ENCODE peak calls at places on chromosomes 11 and 22, in nine cellular contexts. C is Karpas-422, G is aorta, T is GM23248, U is lower lobe of right lung, X is BE2C, N is HAP-1, R is osteoblast, W is breast epithelium. E is an unnamed sample. For H3K4me1 and H3K27me3, the result is how much of the 10 kb centered on the place peaks cover.

GRCh38 chr22:30837531-30837930 is 131.0 kb downstream of the MORC2 start:
- DNase-seq in C (no peak), G (no peak), W (no peak), T (no peak), N (no peak), U (no peak), R (peak), X (no peak), E (no peak)

GRCh38 chr22:31036671-31037550 is 44.2 kb upstream of the SMTN start:
- DNase-seq in G (peak), U (no peak), N (no peak), X (peak), R (peak), C (no peak), T (peak), W (no peak), E (peak)

GRCh38 chr11:115941481-115941993 is 437.3 kb upstream of the CADM1 start:
- DNase-seq in U (peak), G (no peak), R (no peak), X (no peak), C (no peak), N (no peak), T (no peak), W (no peak), E (no peak)

GRCh38 chr22:41216984-41217383 is 11.9 kb downstream of the L3MBTL2 start:
- DNase-seq in W (no peak), R (peak), T (peak), C (no peak), U (no peak), X (peak), N (no peak), G (no peak), E (no peak)

GRCh38 chr22:45987462-45987861 is 10.5 kb upstream of the WNT7B start:
- DNase-seq in W (no peak), G (no peak), R (no peak), C (no peak), T (no peak), X (no peak), N (no peak), U (no peak), E (no peak)

GRCh38 chr11:123122341-123122740 is 60.4 kb upstream of the HSPA8 start:
- DNase-seq in W (no peak), C (no peak), U (no peak), X (peak), R (peak), G (no peak), N (no peak), T (peak), E (no peak)

GRCh38 chr11:101446238-101446637 is 137.6 kb downstream of the TRPC6 start:
- DNase-seq in N (no peak), X (no peak), C (no peak), U (no peak), G (no peak), T (peak), W (no peak), R (peak), E (no peak)

GRCh38 chr11:96279018-96279417 is 64.0 kb downstream of the MAML2 start:
- DNase-seq in X (no peak), U (no peak), T (no peak), C (no peak), G (no peak), N (no peak), W (no peak), R (no peak), E (no peak)

GRCh38 chr11:12921580-12922157 is 87.4 kb upstream of the RASSF10 start:
- DNase-seq in U (no peak), R (no peak), W (no peak), G (no peak), N (no peak), T (no peak), C (no peak), X (no peak), E (no peak)

GRCh38 chr11:15199693-15200092 is 85.0 kb downstream of the INSC start:
- DNase-seq in R (peak), G (peak), T (peak), C (no peak), U (no peak), X (no peak), W (peak), N (no peak), E (no peak)

GRCh38 chr11:100925935-100926334 is 203.7 kb downstream of the PGR start:
- DNase-seq in X (no peak), T (peak), U (no peak), C (no peak), W (no peak), R (no peak), N (no peak), G (no peak), E (no peak)

GRCh38 chr22:22942511-22943329 is 55.1 kb downstream of the IGLL5 start:
- DNase-seq in C (peak), R (peak), N (peak), W (peak), X (peak), U (peak), T (peak), G (peak), E (peak)

GRCh38 chr11:131658414-131658813 is 288.0 kb downstream of the NTM start:
- DNase-seq in N (no peak), R (no peak), U (no peak), C (no peak), T (no peak), X (no peak), G (no peak), W (no peak), E (no peak)

GRCh38 chr11:25214535-25215176 is 717.8 kb downstream of the LUZP2 start:
- DNase-seq in G (no peak), N (no peak), C (no peak), R (no peak), U (no peak), T (no peak), W (no peak), X (no peak), E (no peak)

GRCh38 chr11:86954288-86955110 is 696 bp downstream of the FZD4 start:
- DNase-seq in X (peak), T (peak), C (no peak), R (peak), U (peak), G (peak), N (peak), W (no peak), E (no peak)

GRCh38 chr22:25979968-25980367 is 189.3 kb upstream of the SEZ6L start:
- DNase-seq in X (no peak), U (no peak), G (no peak), N (no peak), T (no peak), C (no peak), W (no peak), R (peak), E (no peak)

GRCh38 chr11:118410055-118410745 is 8.8 kb downstream of the ATP5MG start:
- DNase-seq in N (no peak), C (no peak), W (no peak), R (no peak), T (no peak), X (no peak), G (no peak), U (no peak), E (no peak)

GRCh38 chr11:29120329-29120695 is 896.5 kb downstream of the KCNA4 start:
- DNase-seq in W (no peak), T (no peak), G (no peak), N (no peak), X (no peak), U (no peak), R (no peak), C (no peak), E (no peak)

GRCh38 chr22:42758929-42759629 is 38.4 kb upstream of the A4GALT start:
- DNase-seq in C (no peak), R (peak), T (peak), W (no peak), G (no peak), U (no peak), N (no peak), X (no peak), E (no peak)

GRCh38 chr11:16812274-16812673 is 73.8 kb downstream of the C11orf58 start:
- DNase-seq in T (no peak), X (no peak), G (no peak), U (no peak), C (no peak), N (no peak), R (no peak), W (no peak), E (no peak)

GRCh38 chr11:46391578-46392420 is at the start of gene CHRM4:
- DNase-seq in R (peak), C (peak), X (peak), U (no peak), W (no peak), N (peak), T (peak), G (no peak), E (no peak)

GRCh38 chr22:36460202-36460601 is 21.2 kb downstream of the TXN2 start:
- DNase-seq in X (no peak), W (no peak), U (no peak), R (no peak), N (no peak), T (no peak), G (no peak), C (no peak), E (no peak)

GRCh38 chr11:57474017-57474750 is 13.9 kb downstream of the RTN4RL2 start:
- DNase-seq in T (peak), G (no peak), U (no peak), X (no peak), C (no peak), N (no peak), W (no peak), R (peak), E (no peak)

GRCh38 chr11:11960687-11961086 is 47.7 kb downstream of the DKK3 start:
- DNase-seq in G (peak), W (no peak), X (no peak), R (peak), N (no peak), C (no peak), T (no peak), U (no peak), E (no peak)

GRCh38 chr22:28333106-28333505 is 346.5 kb downstream of the TTC28 start:
- DNase-seq in C (no peak), G (no peak), N (no peak), W (no peak), T (no peak), U (no peak), R (no peak), X (no peak), E (no peak)

GRCh38 chr11:70087446-70088167 is 9.5 kb downstream of the ANO1 start:
- DNase-seq in W (no peak), U (no peak), G (no peak), R (no peak), C (no peak), T (no peak), X (no peak), N (no peak), E (no peak)

GRCh38 chr11:57049749-57050148 is 61.0 kb downstream of the OR5AK2 start:
- DNase-seq in W (no peak), G (no peak), U (no peak), R (no peak), T (no peak), X (no peak), C (no peak), N (no peak), E (no peak)

GRCh38 chr11:33942954-33943353 is 51.1 kb upstream of the LMO2 start:
- DNase-seq in N (no peak), C (peak), W (no peak), X (no peak), T (peak), R (peak), U (no peak), G (peak), E (no peak)

GRCh38 chr11:128400382-128401203 is 186.8 kb downstream of the ETS1 start:
- DNase-seq in N (no peak), U (no peak), W (no peak), R (peak), T (peak), X (no peak), C (no peak), G (no peak), E (no peak)

GRCh38 chr11:15745266-15745665 is 611.1 kb downstream of the SOX6 start:
- DNase-seq in R (no peak), G (no peak), N (no peak), W (no peak), U (no peak), T (no peak), X (no peak), C (no peak), E (no peak)

GRCh38 chr22:17633217-17633997 is 4.9 kb upstream of the ATP6V1E1 start:
- DNase-seq in N (no peak), R (peak), X (no peak), G (no peak), W (no peak), C (no peak), T (peak), U (no peak), E (no peak)

GRCh38 chr11:1929621-1930447 is 10.3 kb downstream of the TNNT3 start:
- DNase-seq in X (no peak), C (no peak), U (peak), G (peak), R (peak), W (no peak), N (no peak), T (no peak), E (no peak)

GRCh38 chr11:113989381-113989780 is 14.5 kb downstream of the HTR3A start:
- DNase-seq in N (no peak), W (no peak), T (no peak), R (no peak), C (no peak), U (no peak), X (no peak), G (no peak), E (no peak)

GRCh38 chr22:36806824-36807223 is 10.0 kb downstream of the PVALB start:
- DNase-seq in W (no peak), T (no peak), U (no peak), X (no peak), G (no peak), N (no peak), C (no peak), R (no peak), E (no peak)

GRCh38 chr11:27319065-27319464 is 44.0 kb downstream of the CCDC34 start:
- DNase-seq in U (no peak), C (no peak), T (peak), W (no peak), X (no peak), N (no peak), G (no peak), R (peak), E (no peak)

GRCh38 chr11:32333335-32333991 is 101.9 kb downstream of the WT1 start:
- DNase-seq in R (peak), U (peak), T (peak), G (peak), W (peak), N (no peak), C (no peak), X (no peak), E (no peak)

GRCh38 chr22:36323182-36323854 is 64.4 kb downstream of the MYH9 start:
- DNase-seq in R (peak), U (peak), C (no peak), X (no peak), G (peak), N (no peak), W (peak), T (peak), E (no peak)

GRCh38 chr11:35138058-35138457 is 913 bp upstream of the CD44 start:
- DNase-seq in T (no peak), U (no peak), G (no peak), W (no peak), R (no peak), X (no peak), C (no peak), N (no peak), E (no peak)
- H3K4me3 ChIP-seq in T (peak), U (peak), G (no peak), W (peak), R (peak), X (no peak), C (no peak), N (no peak), E (peak)

GRCh38 chr22:38303974-38304373 is 13.3 kb downstream of the CSNK1E start:
- DNase-seq in R (peak), X (no peak), C (no peak), G (no peak), T (peak), N (no peak), U (no peak), W (no peak), E (no peak)
- H3K4me1 ChIP-seq in R (under half), X (under half), C (under half), G (under half), T (under half), N (under half), U (under half), W (under half), E (under half)

DNA sequence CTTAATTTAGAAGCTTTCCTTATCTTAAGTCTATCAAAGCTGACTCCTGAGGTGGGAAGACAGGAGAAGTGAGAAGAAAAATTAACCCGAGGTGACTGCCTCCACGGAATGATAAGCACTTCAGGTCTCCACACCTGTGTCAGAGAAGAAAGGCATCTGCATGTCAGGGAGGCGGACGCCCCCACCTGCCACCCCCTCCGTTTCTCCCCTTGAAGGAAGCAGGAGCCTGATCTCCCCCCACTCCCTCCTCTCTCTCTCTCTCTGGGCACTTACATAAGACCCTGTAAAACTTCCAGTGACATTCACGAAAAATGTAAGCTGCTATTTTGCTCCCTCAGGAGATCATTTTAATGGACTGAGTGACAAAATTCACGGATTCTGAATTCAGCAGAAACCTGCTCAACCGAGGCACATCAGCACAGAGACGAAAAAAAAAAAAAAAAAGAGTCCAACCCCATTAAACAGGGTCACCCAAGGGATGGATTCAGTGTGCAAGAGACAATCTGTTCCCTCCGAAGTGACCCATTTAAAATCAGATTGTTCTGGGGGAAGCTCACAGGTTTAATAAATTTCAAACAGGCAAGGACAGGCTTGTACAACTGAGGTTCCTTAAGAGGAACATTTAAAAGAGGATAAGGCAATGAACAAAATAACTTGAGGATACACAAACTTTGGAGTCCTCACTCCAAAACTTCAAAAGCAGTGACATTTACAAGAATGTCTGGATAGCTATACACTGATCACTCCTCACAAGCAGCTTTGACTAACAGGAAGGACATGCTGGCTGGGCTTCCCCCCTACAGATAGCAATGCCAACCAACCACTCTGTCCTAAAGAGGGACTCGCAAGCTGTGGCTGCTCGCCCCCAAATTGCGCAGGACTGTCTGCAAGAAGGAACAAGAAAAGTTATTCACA is 1.3 kb downstream of the LARGE1 start:
- DNase-seq in C (no peak), R (no peak), T (peak), X (no peak), W (no peak), N (no peak), G (no peak), U (no peak), E (no peak)
- H3K27me3 ChIP-seq in C (under half), R (under half), T (under half), X (under half), W (under half), N (under half), G (under half), U (under half), E (under half)

GRCh38 chr11:117327567-117328413 is at the start of gene CEP164:
- DNase-seq in C (peak), U (peak), W (peak), X (peak), G (peak), T (peak), R (peak), N (peak), E (peak)
- H3K4me3 ChIP-seq in C (peak), U (peak), W (peak), X (peak), G (peak), T (peak), R (peak), N (peak), E (peak)

DNA sequence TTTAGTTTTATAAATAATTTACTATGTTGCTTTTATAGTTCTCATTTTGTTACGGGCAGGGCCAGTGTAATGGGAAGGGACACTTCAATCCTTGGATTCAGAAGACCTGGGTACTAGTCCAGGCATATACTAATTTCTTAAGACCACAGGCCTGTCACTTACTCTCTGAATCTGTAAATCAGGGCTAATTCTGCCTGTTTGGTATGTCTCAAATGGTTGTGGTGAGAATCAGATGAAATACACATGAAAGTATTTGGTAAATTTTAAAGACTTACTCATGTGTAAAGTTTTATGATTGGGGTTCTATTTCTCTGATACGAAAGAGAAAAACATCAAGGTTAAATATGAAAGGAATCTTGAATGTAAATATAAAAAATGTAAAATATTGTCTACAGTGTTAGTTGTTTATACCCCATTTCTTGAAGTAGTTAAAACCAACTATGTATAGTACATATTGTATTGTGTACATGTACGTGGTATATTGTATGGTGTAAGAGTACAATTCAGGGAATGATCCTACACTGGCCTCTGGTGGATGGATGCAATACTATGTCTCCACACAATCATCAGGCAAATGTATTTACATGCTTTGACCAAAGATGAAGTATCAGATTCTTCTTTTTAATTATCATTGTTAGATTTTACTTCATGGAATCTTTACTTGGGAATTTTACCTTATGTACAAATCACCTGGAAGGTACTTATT is 24.5 kb upstream of the RAG2 start:
- DNase-seq in U (no peak), R (no peak), C (peak), N (peak), W (no peak), X (peak), G (no peak), T (peak), E (no peak)
- H3K4me1 ChIP-seq in U (under half), R (under half), C (under half), N (under half), W (under half), X (under half), G (under half), T (under half), E (under half)

GRCh38 chr11:3196161-3197043 is 22.2 kb downstream of the MRGPRG start:
- DNase-seq in G (peak), N (peak), X (no peak), T (no peak), W (peak), R (peak), U (no peak), C (no peak), E (no peak)
- H3K27me3 ChIP-seq in G (under half), N (under half), X (under half), T (under half), W (under half), R (under half), U (under half), C (under half), E (under half)

DNA sequence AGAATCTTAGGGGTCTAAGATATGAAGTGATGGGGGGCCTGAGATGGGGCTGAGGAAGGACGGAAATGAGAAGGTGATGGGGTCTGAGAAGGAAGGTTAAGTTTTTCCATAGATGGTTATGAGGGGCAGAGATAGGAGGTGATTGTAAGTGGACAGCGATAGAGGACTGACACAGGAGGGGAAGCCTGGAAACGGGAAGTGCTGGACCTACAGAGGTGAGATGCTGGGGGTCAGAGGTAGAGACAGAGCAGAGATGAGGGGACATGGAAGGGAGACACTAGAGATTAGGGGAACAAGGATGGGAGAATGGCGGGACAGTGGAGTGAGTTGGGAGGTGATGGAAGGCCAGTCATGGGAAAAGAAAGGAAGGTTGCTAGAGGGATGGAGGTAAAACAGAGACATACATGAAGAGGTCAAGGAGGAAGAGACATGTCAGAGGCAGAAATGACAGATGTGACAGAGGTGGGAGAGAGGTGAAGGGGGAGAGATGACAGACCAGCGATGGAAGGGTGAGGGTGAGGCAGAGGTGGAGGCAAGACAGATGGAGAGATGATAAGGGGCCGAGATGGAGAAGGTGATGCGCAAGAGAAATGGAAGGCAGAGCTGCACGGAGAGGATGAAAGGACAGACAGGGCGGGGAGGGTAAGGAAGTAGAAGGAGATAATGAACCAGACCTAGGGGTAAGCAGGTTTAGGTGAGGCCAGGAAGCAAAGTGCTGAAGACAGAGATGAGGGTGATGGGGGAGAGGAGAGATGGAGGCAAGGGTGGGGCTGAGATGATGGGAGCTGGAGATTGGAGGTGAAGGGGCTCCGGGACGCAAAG is 50.8 kb downstream of the SLC22A12 start:
- DNase-seq in R (peak), U (no peak), X (no peak), T (no peak), N (no peak), G (no peak), C (no peak), W (no peak), E (no peak)
- H3K4me3 ChIP-seq in R (no peak), U (no peak), X (no peak), T (no peak), N (peak), G (no peak), C (no peak), W (peak), E (no peak)

E was measured in naive thymus-derived CD4-positive, alpha-beta T cell.